ENCODE peak calls at places on chromosomes 4 and X, in nine cellular contexts. O is EL; C is heart right ventricle; S is NCI-H510A treated with DMSO at 0.1 percent for 48 hours; E is HCT116; H is A673; R is naive thymus-derived CD4-positive, alpha-beta T cell; B is iris pigment epithelial cell; A is left cardiac atrium. W is an unnamed sample.

GRCh38 chr4:153809307-153809706 is 20.4 kb upstream of the SFRP2 start:
- DNase-seq in H (no peak), E (no peak), C (no peak), B (no peak), A (no peak), O (no peak), S (no peak), R (no peak), W (no peak)

GRCh38 chrX:140467211-140467610 is 37.7 kb downstream of the SOX3 start:
- DNase-seq in A (no peak), E (no peak), H (no peak), R (no peak), B (peak), C (no peak), S (no peak), O (peak), W (no peak)

GRCh38 chr4:74094227-74094626 is 4.8 kb downstream of the CXCL2 start:
- DNase-seq in R (no peak), B (no peak), A (no peak), C (peak), S (no peak), H (no peak), O (no peak), E (no peak), W (no peak)

GRCh38 chr4:172892300-172892699 is 276.3 kb upstream of the GALNT7 start:
- DNase-seq in B (peak), O (peak), C (no peak), H (peak), A (no peak), R (no peak), S (no peak), E (peak), W (no peak)

GRCh38 chr4:62003695-62004094 is 803.6 kb downstream of the ADGRL3 start:
- DNase-seq in O (no peak), E (no peak), A (no peak), S (no peak), R (no peak), H (no peak), B (no peak), C (no peak), W (no peak)

GRCh38 chr4:31545755-31546154 is 825.6 kb downstream of the PCDH7 start:
- DNase-seq in B (no peak), E (no peak), A (no peak), S (no peak), C (no peak), R (no peak), O (no peak), H (no peak), W (no peak)

GRCh38 chr4:56821394-56822263 is at the start of gene SPINK2:
- DNase-seq in O (peak), B (no peak), H (peak), A (no peak), C (no peak), R (peak), E (peak), S (peak), W (no peak)

GRCh38 chr4:33722254-33722653 is 2522.1 kb downstream of the ARAP2 start:
- DNase-seq in S (no peak), B (peak), A (no peak), O (peak), E (no peak), R (no peak), C (no peak), H (no peak), W (no peak)

GRCh38 chr4:150007512-150007911 is 70.7 kb upstream of the DCLK2 start:
- DNase-seq in H (no peak), B (peak), C (no peak), E (peak), R (no peak), A (no peak), O (peak), S (no peak), W (no peak)

GRCh38 chrX:545488-545887 is 85.1 kb upstream of the SHOX start:
- DNase-seq in B (peak), S (no peak), R (no peak), E (no peak), O (peak), A (no peak), H (no peak), C (no peak), W (no peak)

GRCh38 chr4:26729027-26729426 is 131.6 kb upstream of the STIM2 start:
- DNase-seq in A (no peak), S (no peak), H (no peak), O (no peak), C (no peak), B (no peak), R (no peak), E (no peak), W (no peak)

GRCh38 chr4:111064342-111064993 is 441.6 kb upstream of the PITX2 start:
- DNase-seq in B (peak), E (peak), H (no peak), S (no peak), A (no peak), O (peak), R (no peak), C (no peak), W (no peak)

GRCh38 chrX:67779099-67779498 is 235.3 kb downstream of the AR start:
- DNase-seq in E (no peak), A (no peak), C (no peak), B (peak), O (no peak), R (no peak), S (no peak), H (no peak), W (no peak)

GRCh38 chr4:84091266-84091665 is 407.8 kb downstream of the NKX6-1 start:
- DNase-seq in C (no peak), O (no peak), E (no peak), H (no peak), B (no peak), S (no peak), R (no peak), A (no peak), W (no peak)

GRCh38 chr4:117429061-117429460 is 343.7 kb upstream of the TRAM1L1 start:
- DNase-seq in C (no peak), E (no peak), R (no peak), O (no peak), B (no peak), A (no peak), H (no peak), S (no peak), W (no peak)

W was measured in LNCaP clone FGC.